ENCODE peak calls at places on chromosomes 16 and 17, in seven cellular contexts. A is PC-9, J is uterus, E is left ventricle myocardium inferior, Q is mammary epithelial cell, S is H9, C is HCT116. U is an unnamed sample.
A peak's percentile ranks its signal among the peaks of the same experiment; 100 is the strongest.

GRCh38 chr16:58836427-58836826 is 102.3 kb upstream of the GOT2 start:
- DNase-seq in J (no peak), Q (no peak), E (no peak), A (no peak), S (no peak), C (no peak), U (no peak)

GRCh38 chr16:59688006-59688405 is 953.9 kb upstream of the GOT2 start:
- DNase-seq in S (no peak), E (no peak), J (no peak), C (no peak), A (no peak), Q (no peak), U (no peak)

GRCh38 chr16:54987081-54987480 is 56.4 kb downstream of the IRX5 start:
- DNase-seq in J (no peak), C (no peak), Q (no peak), A (no peak), E (no peak), S (no peak), U (no peak)

GRCh38 chr16:70508752-70509151 is 14.6 kb downstream of the COG4 start:
- DNase-seq in E (no peak), C (no peak), Q (no peak), S (no peak), J (no peak), A (no peak), U (no peak)

GRCh38 chr17:6592193-6592592 is 35.8 kb upstream of the PITPNM3 start:
- DNase-seq in E (no peak), J (no peak), Q (peak; percentile 29), S (no peak), C (no peak), A (no peak), U (no peak)

GRCh38 chr16:3580686-3581085 is 3.5 kb upstream of the NLRC3 start:
- DNase-seq in C (no peak), E (no peak), A (no peak), Q (no peak), S (no peak), J (peak; percentile 43), U (no peak)

GRCh38 chr16:4510131-4510530 is 28.4 kb downstream of the CDIP1 start:
- DNase-seq in J (no peak), A (no peak), Q (no peak), C (no peak), E (no peak), S (no peak), U (no peak)

GRCh38 chr16:86103320-86103719 is 204.4 kb downstream of the IRF8 start:
- DNase-seq in Q (no peak), A (no peak), S (no peak), E (no peak), J (no peak), C (no peak), U (no peak)

GRCh38 chr17:8856869-8857575 is 10.5 kb downstream of the PIK3R6 start:
- DNase-seq in Q (no peak), J (no peak), C (no peak), A (no peak), S (peak; percentile 22), E (no peak), U (peak; percentile 15)

GRCh38 chr17:18026408-18026776 is 12.6 kb downstream of the ATPAF2 start:
- DNase-seq in Q (peak; percentile 68), S (no peak), C (no peak), J (no peak), E (peak; percentile 56), A (no peak), U (peak; percentile 30)

GRCh38 chr16:81543571-81543970 is 99.0 kb downstream of the CMIP start:
- DNase-seq in E (no peak), C (no peak), A (no peak), S (no peak), Q (no peak), J (no peak), U (no peak)

DNA sequence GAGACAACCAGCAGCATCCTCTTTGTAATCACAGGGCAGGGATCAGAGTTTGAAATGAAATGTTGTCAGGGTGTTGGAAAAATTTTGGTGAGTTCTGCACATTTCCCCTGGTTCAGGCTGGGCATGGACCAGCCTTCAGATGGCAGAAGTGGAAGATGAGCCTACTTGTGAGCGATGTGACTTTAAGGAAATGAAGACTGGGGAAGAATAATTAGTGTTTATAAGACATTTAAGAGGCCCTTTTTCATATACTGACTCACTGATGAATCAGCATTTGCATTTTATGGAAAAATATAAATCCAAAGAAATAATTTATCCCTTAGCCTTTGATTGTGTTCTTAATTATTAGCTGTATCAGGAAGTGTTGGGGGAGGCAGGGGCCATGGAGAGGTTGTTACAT is 20.9 kb downstream of the GPR179 start:
- DNase-seq in Q (no peak), A (no peak), J (no peak), S (no peak), C (no peak), E (no peak), U (no peak)
- H3K4me1 ChIP-seq in Q (peaks cover 8% of the 10 kb centered on the region), A (peaks cover 20% of the 10 kb centered on the region), J (no peaks in the 10 kb centered on the region), S (peaks cover 3% of the 10 kb centered on the region), C (no peaks in the 10 kb centered on the region), E (peaks cover 13% of the 10 kb centered on the region), U (no peaks in the 10 kb centered on the region)

GRCh38 chr17:57603541-57603940 is 141.6 kb downstream of the CCDC182 start:
- DNase-seq in C (no peak), E (no peak), Q (no peak), S (no peak), A (no peak), J (no peak), U (no peak)

GRCh38 chr17:57602896-57603295 is 142.2 kb downstream of the CCDC182 start:
- DNase-seq in A (no peak), S (no peak), C (no peak), E (no peak), Q (no peak), J (no peak), U (no peak)

GRCh38 chr17:57600092-57600491 is 145.0 kb downstream of the CCDC182 start:
- DNase-seq in A (no peak), E (no peak), C (no peak), S (no peak), Q (no peak), J (no peak), U (no peak)

GRCh38 chr17:57599271-57600045 is 145.6 kb downstream of the CCDC182 start:
- DNase-seq in C (no peak), Q (no peak), S (no peak), J (no peak), A (no peak), E (no peak), U (no peak)

GRCh38 chr17:57601328-57601727 is 143.8 kb downstream of the CCDC182 start:
- DNase-seq in C (no peak), S (no peak), E (no peak), Q (no peak), J (no peak), A (no peak), U (no peak)
- H3K27ac ChIP-seq in C (no peak overlapping the region), S (no peak overlapping the region), E (peak overlapping the region; percentile 38), Q (no peak overlapping the region), J (no peak overlapping the region), A (no peak overlapping the region), U (no peak overlapping the region)

GRCh38 chr17:21380659-21381058 is 4.5 kb downstream of the KCNJ12 start:
- DNase-seq in S (no peak), C (no peak), A (no peak), J (no peak), E (no peak), Q (no peak), U (no peak)

GRCh38 chr17:21378553-21378952 is 2.4 kb downstream of the KCNJ12 start:
- DNase-seq in J (no peak), A (no peak), E (no peak), Q (no peak), C (no peak), S (peak; percentile 62), U (no peak)

GRCh38 chr17:21382560-21383495 is 6.7 kb downstream of the KCNJ12 start:
- DNase-seq in Q (no peak), A (no peak), E (no peak), J (no peak), C (no peak), S (no peak), U (no peak)

GRCh38 chr17:21379080-21379711 is 3.0 kb downstream of the KCNJ12 start:
- DNase-seq in E (peak; percentile 66), Q (no peak), A (no peak), J (no peak), S (no peak), C (no peak), U (no peak)

GRCh38 chr17:21381076-21381706 is 5.0 kb downstream of the KCNJ12 start:
- DNase-seq in A (no peak), Q (no peak), J (no peak), E (no peak), S (no peak), C (no peak), U (no peak)
- TF ChIP-seq CTCF in A (no peak), Q (no peak), J (no peak), E (no peak), S (no peak), C (no peak), U (no peak)

DNA sequence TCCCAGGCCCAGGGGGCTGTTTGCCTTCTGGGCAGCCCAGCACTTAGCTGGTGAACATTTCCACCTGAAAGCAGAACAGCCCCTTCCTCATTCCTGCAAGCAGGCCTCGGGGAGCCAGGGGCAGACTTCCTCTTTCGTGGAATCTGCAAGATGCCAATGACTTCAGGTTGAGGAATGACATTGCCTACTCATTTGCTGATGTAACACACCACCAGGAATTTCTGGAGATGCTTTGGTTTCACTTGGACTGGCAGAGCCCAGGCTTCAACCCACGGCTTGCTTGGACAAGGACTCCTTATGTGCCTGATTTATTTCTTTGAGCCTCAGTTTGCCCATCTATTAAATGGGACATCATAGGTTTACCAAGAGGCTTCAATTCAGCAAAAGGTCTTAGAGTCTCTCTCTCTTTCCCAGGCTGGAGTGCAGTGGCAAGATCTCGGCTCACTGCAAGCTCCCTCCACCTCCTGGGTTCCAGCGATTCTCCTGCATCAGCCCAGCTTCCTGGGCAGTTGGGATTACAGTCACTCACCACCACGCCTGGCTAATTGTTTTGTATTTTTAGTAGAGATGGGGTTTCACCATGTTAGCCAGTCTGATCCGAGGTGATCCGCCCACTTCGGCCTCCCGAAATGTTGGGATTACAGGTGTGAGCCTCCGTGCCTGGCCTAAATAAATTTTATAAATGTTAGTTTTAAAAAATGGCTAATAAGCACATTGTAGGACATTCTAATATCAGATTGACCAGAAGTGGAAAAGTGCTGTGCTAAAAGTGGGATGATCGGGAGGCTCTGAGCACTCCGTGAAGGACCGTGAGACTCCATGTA is 874 bp upstream of the NLRP1 start:
- DNase-seq in S (no peak), A (peak; percentile 41), E (peak; percentile 26), C (no peak), Q (peak; percentile 88), J (no peak), U (no peak)
- H3K4me1 ChIP-seq in S (peaks cover 2% of the 10 kb centered on the region), A (peaks cover 15% of the 10 kb centered on the region), E (peaks cover 53% of the 10 kb centered on the region), C (peaks cover 26% of the 10 kb centered on the region), Q (peaks cover 41% of the 10 kb centered on the region), J (peaks cover 17% of the 10 kb centered on the region), U (peaks cover 23% of the 10 kb centered on the region)

DNA sequence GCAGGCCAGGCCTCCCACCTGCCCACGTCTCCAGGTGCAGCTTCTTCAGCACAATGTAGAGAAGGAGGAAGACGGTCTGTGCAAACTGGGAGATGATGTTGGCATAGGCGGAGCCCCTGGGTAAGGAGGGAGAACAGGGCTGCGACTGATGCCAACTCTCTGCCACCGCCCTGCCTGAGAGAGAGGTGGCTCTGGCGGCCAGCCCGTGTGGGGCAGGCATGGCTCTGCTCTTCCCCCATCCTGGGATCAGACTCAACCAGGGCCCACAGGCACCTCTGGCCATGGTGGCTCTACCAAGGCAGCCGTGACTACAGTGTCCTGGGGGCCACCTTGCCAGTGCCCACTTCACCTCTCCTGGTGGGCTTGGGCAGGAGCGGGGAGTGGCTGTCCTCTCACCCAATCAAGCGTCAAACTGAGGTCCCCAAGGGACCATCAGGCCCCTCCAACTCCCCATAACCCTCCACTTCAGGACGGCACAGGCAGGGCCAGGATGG is 8.6 kb downstream of the SLC47A2 start:
- DNase-seq in A (no peak), S (peak; percentile 30), Q (no peak), C (no peak), E (no peak), J (no peak), U (no peak)
- H3K27ac ChIP-seq in A (no peak overlapping the region), S (no peak overlapping the region), Q (no peak overlapping the region), C (no peak overlapping the region), E (no peak overlapping the region), J (no peak overlapping the region), U (no peak overlapping the region)

U was measured in ascending aorta.